ENCODE peak calls at places on chromosomes 3 and 15, in ten cellular contexts. P, B, E, O, N, Q, U, Y, F and H are unnamed samples.

GRCh38 chr3:46585799-46586693 is 19.9 kb upstream of the LRRC2 start:
- DNase-seq in Q (no peak), N (no peak), U (no peak), O (no peak), Y (no peak), E (no peak), B (no peak), F (no peak), P (no peak), H (no peak)

GRCh38 chr15:47718474-47719440 is 1.5 kb downstream of the SEMA6D start:
- DNase-seq in N (no peak), U (no peak), B (no peak), Q (no peak), F (no peak), P (no peak), O (peak), Y (no peak), E (no peak), H (no peak)

GRCh38 chr3:43319364-43319763 is 33.0 kb downstream of the SNRK start:
- DNase-seq in E (no peak), B (no peak), P (no peak), F (no peak), U (no peak), Q (no peak), O (no peak), N (no peak), Y (no peak), H (no peak)

GRCh38 chr15:79540551-79540950 is 108.4 kb downstream of the MINAR1 start:
- DNase-seq in B (no peak), N (no peak), Q (no peak), U (no peak), P (no peak), Y (no peak), O (peak), F (no peak), E (no peak), H (no peak)

GRCh38 chr3:114336122-114336697 is 42.4 kb downstream of the TIGIT start:
- DNase-seq in O (no peak), Y (no peak), P (no peak), B (no peak), Q (no peak), U (no peak), E (no peak), N (no peak), F (no peak), H (no peak)

GRCh38 chr3:47877288-47877687 is 74.3 kb downstream of the DHX30 start:
- DNase-seq in E (no peak), Y (no peak), Q (no peak), F (no peak), B (no peak), P (no peak), O (no peak), U (no peak), N (no peak), H (no peak)

GRCh38 chr3:10599444-10599843 is 94.1 kb upstream of the ATP2B2 start:
- DNase-seq in Y (no peak), O (no peak), N (no peak), F (peak), Q (no peak), B (no peak), U (no peak), E (no peak), P (no peak), H (no peak)

GRCh38 chr3:69326821-69327433 is 59.0 kb downstream of the FRMD4B start:
- DNase-seq in U (no peak), O (no peak), Y (peak), B (no peak), P (peak), F (no peak), N (no peak), Q (no peak), E (no peak), H (no peak)

GRCh38 chr15:71632571-71633195 is 177.7 kb upstream of the NR2E3 start:
- DNase-seq in N (no peak), U (no peak), Q (no peak), Y (no peak), O (no peak), B (no peak), F (no peak), E (no peak), P (no peak), H (no peak)

GRCh38 chr15:57596301-57596855 is 4.7 kb downstream of the MYZAP start:
- DNase-seq in E (no peak), Y (no peak), F (no peak), P (no peak), B (no peak), O (no peak), N (no peak), U (no peak), Q (no peak), H (no peak)

GRCh38 chr15:68693071-68693470 is 114.3 kb downstream of the CORO2B start:
- DNase-seq in O (no peak), F (no peak), N (no peak), P (no peak), E (no peak), U (no peak), Q (no peak), Y (no peak), B (no peak), H (no peak)

GRCh38 chr3:113153499-113154107 is 57.8 kb upstream of the BOC start:
- DNase-seq in B (no peak), E (no peak), U (no peak), O (peak), F (no peak), P (no peak), Q (no peak), N (no peak), Y (no peak), H (no peak)

GRCh38 chr3:137946341-137946973 is 63.5 kb upstream of the CLDN18 start:
- DNase-seq in E (peak), P (peak), B (peak), Q (peak), Y (peak), F (peak), N (peak), U (peak), O (peak), H (peak)

GRCh38 chr3:191373327-191373726 is 43.0 kb upstream of the UTS2B start:
- DNase-seq in B (no peak), P (no peak), U (no peak), Y (no peak), O (peak), E (no peak), Q (no peak), N (no peak), F (no peak), H (no peak)